ENCODE peak calls at places on chromosomes 16 and 17, in eight cellular contexts. One of them, this sample, is unnamed.

GRCh38 chr16:27083861-27084261 is 17.1 kb downstream of the C16orf82 start:
- DNase-seq in heart right ventricle: peak; percentile 16
- DNase-seq in endothelial cell of umbilical vein: no peak
- DNase-seq in GM23248: no peak
- DNase-seq in testis: peak; percentile 79
- DNase-seq in CD8-positive, alpha-beta T cell: no peak
- DNase-seq in cardiac muscle cell: peak; percentile 23
- DNase-seq in heart left ventricle: peak; percentile 32
- DNase-seq in this sample: no peak

GRCh38 chr16:82646504-82646903 is 19.7 kb downstream of the CDH13 start:
- DNase-seq in heart right ventricle: no peak
- DNase-seq in endothelial cell of umbilical vein: no peak
- DNase-seq in GM23248: no peak
- DNase-seq in testis: no peak
- DNase-seq in CD8-positive, alpha-beta T cell: no peak
- DNase-seq in cardiac muscle cell: no peak
- DNase-seq in heart left ventricle: no peak
- DNase-seq in this sample: no peak

GRCh38 chr17:8126306-8127066 is 2.6 kb upstream of the HES7 start:
- DNase-seq in heart right ventricle: peak; percentile 42
- DNase-seq in endothelial cell of umbilical vein: peak; percentile 46
- DNase-seq in GM23248: peak; percentile 67
- DNase-seq in testis: peak; percentile 56
- DNase-seq in CD8-positive, alpha-beta T cell: peak; percentile 23
- DNase-seq in cardiac muscle cell: peak; percentile 81
- DNase-seq in heart left ventricle: no peak
- DNase-seq in this sample: no peak

GRCh38 chr17:33024688-33025486 is 33.2 kb downstream of the SPACA3 start:
- DNase-seq in heart right ventricle: no peak
- DNase-seq in endothelial cell of umbilical vein: no peak
- DNase-seq in GM23248: no peak
- DNase-seq in testis: no peak
- DNase-seq in CD8-positive, alpha-beta T cell: no peak
- DNase-seq in cardiac muscle cell: no peak
- DNase-seq in heart left ventricle: no peak
- DNase-seq in this sample: no peak

GRCh38 chr16:71401988-71402387 is 39.9 kb downstream of the TLE7 start:
- DNase-seq in heart right ventricle: no peak
- DNase-seq in endothelial cell of umbilical vein: no peak
- DNase-seq in GM23248: no peak
- DNase-seq in testis: no peak
- DNase-seq in CD8-positive, alpha-beta T cell: no peak
- DNase-seq in cardiac muscle cell: no peak
- DNase-seq in heart left ventricle: no peak
- DNase-seq in this sample: no peak

GRCh38 chr16:81607006-81607405 is 162.4 kb downstream of the CMIP start:
- DNase-seq in heart right ventricle: no peak
- DNase-seq in endothelial cell of umbilical vein: no peak
- DNase-seq in GM23248: no peak
- DNase-seq in testis: no peak
- DNase-seq in CD8-positive, alpha-beta T cell: no peak
- DNase-seq in cardiac muscle cell: no peak
- DNase-seq in heart left ventricle: no peak
- DNase-seq in this sample: no peak

GRCh38 chr16:12484987-12485386 is 318.7 kb downstream of the CPPED1 start:
- DNase-seq in heart right ventricle: no peak
- DNase-seq in endothelial cell of umbilical vein: no peak
- DNase-seq in GM23248: no peak
- DNase-seq in testis: no peak
- DNase-seq in CD8-positive, alpha-beta T cell: no peak
- DNase-seq in cardiac muscle cell: no peak
- DNase-seq in heart left ventricle: no peak
- DNase-seq in this sample: peak; percentile 33

GRCh38 chr16:86292942-86293341 is 217.4 kb upstream of the FOXF1 start:
- DNase-seq in heart right ventricle: no peak
- DNase-seq in endothelial cell of umbilical vein: no peak
- DNase-seq in GM23248: no peak
- DNase-seq in testis: no peak
- DNase-seq in CD8-positive, alpha-beta T cell: no peak
- DNase-seq in cardiac muscle cell: no peak
- DNase-seq in heart left ventricle: no peak
- DNase-seq in this sample: no peak

GRCh38 chr17:66508896-66509843 is 206.8 kb downstream of the PRKCA start:
- DNase-seq in heart right ventricle: no peak
- DNase-seq in endothelial cell of umbilical vein: peak; percentile 62
- DNase-seq in GM23248: peak; percentile 93
- DNase-seq in testis: no peak
- DNase-seq in CD8-positive, alpha-beta T cell: peak; percentile 9
- DNase-seq in cardiac muscle cell: no peak
- DNase-seq in heart left ventricle: no peak
- DNase-seq in this sample: peak; percentile 74

GRCh38 chr16:85514601-85515318 is 98.4 kb upstream of the GSE1 start:
- DNase-seq in heart right ventricle: peak; percentile 70
- DNase-seq in endothelial cell of umbilical vein: no peak
- DNase-seq in GM23248: peak; percentile 95
- DNase-seq in testis: no peak
- DNase-seq in CD8-positive, alpha-beta T cell: no peak
- DNase-seq in cardiac muscle cell: no peak
- DNase-seq in heart left ventricle: peak; percentile 63
- DNase-seq in this sample: peak; percentile 79

GRCh38 chr16:35302859-35303258 is 1843.4 kb downstream of the TP53TG3F start:
- DNase-seq in heart right ventricle: no peak
- DNase-seq in endothelial cell of umbilical vein: no peak
- DNase-seq in GM23248: no peak
- DNase-seq in testis: no peak
- DNase-seq in CD8-positive, alpha-beta T cell: no peak
- DNase-seq in cardiac muscle cell: no peak
- DNase-seq in heart left ventricle: no peak
- DNase-seq in this sample: no peak
- H3K9me3 ChIP-seq in heart right ventricle: no peaks in the 10 kb centered on the region
- H3K9me3 ChIP-seq in endothelial cell of umbilical vein: peaks cover 6% of the 10 kb centered on the region
- H3K9me3 ChIP-seq in GM23248: no peaks in the 10 kb centered on the region
- H3K9me3 ChIP-seq in testis: no peaks in the 10 kb centered on the region
- H3K9me3 ChIP-seq in CD8-positive, alpha-beta T cell: peaks cover 4% of the 10 kb centered on the region
- H3K9me3 ChIP-seq in cardiac muscle cell: peaks cover 3% of the 10 kb centered on the region
- H3K9me3 ChIP-seq in heart left ventricle: no peaks in the 10 kb centered on the region
- H3K9me3 ChIP-seq in this sample: no peaks in the 10 kb centered on the region

GRCh38 chr17:16623282-16623681 is 30.4 kb downstream of the ZNF624 start:
- DNase-seq in heart right ventricle: no peak
- DNase-seq in endothelial cell of umbilical vein: no peak
- DNase-seq in GM23248: no peak
- DNase-seq in testis: no peak
- DNase-seq in CD8-positive, alpha-beta T cell: no peak
- DNase-seq in cardiac muscle cell: no peak
- DNase-seq in heart left ventricle: no peak
- DNase-seq in this sample: no peak

GRCh38 chr17:16622540-16623277 is 30.9 kb downstream of the ZNF624 start:
- DNase-seq in heart right ventricle: no peak
- DNase-seq in endothelial cell of umbilical vein: no peak
- DNase-seq in GM23248: no peak
- DNase-seq in testis: no peak
- DNase-seq in CD8-positive, alpha-beta T cell: no peak
- DNase-seq in cardiac muscle cell: no peak
- DNase-seq in heart left ventricle: no peak
- DNase-seq in this sample: no peak

DNA sequence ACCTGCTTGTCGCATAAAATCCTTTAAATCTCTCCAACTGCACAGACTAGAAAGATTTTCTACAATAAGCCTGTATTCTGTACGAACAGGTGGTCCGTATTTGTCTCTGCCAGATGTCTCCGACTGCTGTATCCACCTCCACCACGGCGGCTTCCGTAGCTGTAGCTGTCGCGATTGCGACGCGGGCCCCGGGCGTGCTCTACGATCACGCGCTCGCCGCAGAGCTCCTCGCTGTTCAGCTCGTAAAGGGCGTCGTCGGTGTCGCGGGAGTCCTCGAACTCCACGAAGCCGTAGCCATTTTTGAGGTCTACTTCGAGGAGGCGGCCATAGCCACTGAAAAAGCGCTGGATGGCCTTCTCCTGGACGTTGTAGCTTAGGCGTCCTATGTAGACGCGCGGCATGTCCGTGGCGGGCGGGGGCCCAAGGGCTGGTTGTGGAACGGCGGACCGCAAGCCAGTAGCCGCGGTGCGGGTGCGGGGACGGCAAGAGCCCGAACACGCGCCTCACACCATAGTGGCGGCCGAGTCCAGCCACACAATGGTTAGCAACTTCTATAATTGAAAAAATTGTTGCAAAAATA is 36.1 kb downstream of the ZNF624 start:
- DNase-seq in heart right ventricle: no peak
- DNase-seq in endothelial cell of umbilical vein: no peak
- DNase-seq in GM23248: no peak
- DNase-seq in testis: peak; percentile 65
- DNase-seq in CD8-positive, alpha-beta T cell: no peak
- DNase-seq in cardiac muscle cell: no peak
- DNase-seq in heart left ventricle: no peak
- DNase-seq in this sample: no peak
- H3K9me3 ChIP-seq in heart right ventricle: peaks cover 51% of the 10 kb centered on the region
- H3K9me3 ChIP-seq in endothelial cell of umbilical vein: peaks cover 4% of the 10 kb centered on the region
- H3K9me3 ChIP-seq in GM23248: peaks cover 11% of the 10 kb centered on the region
- H3K9me3 ChIP-seq in testis: no peaks in the 10 kb centered on the region
- H3K9me3 ChIP-seq in CD8-positive, alpha-beta T cell: peaks cover 16% of the 10 kb centered on the region
- H3K9me3 ChIP-seq in cardiac muscle cell: peaks cover 7% of the 10 kb centered on the region
- H3K9me3 ChIP-seq in heart left ventricle: peaks cover 10% of the 10 kb centered on the region
- H3K9me3 ChIP-seq in this sample: peaks cover 5% of the 10 kb centered on the region

GRCh38 chr17:27180322-27180721 is 113.6 kb upstream of the WSB1 start:
- DNase-seq in heart right ventricle: no peak
- DNase-seq in endothelial cell of umbilical vein: no peak
- DNase-seq in GM23248: no peak
- DNase-seq in testis: no peak
- DNase-seq in CD8-positive, alpha-beta T cell: no peak
- DNase-seq in cardiac muscle cell: no peak
- DNase-seq in heart left ventricle: no peak
- DNase-seq in this sample: no peak
- H3K9me3 ChIP-seq in heart right ventricle: peaks cover 5% of the 10 kb centered on the region
- H3K9me3 ChIP-seq in endothelial cell of umbilical vein: no peaks in the 10 kb centered on the region
- H3K9me3 ChIP-seq in GM23248: no peaks in the 10 kb centered on the region
- H3K9me3 ChIP-seq in testis: no peaks in the 10 kb centered on the region
- H3K9me3 ChIP-seq in CD8-positive, alpha-beta T cell: no peaks in the 10 kb centered on the region
- H3K9me3 ChIP-seq in cardiac muscle cell: peaks cover 6% of the 10 kb centered on the region
- H3K9me3 ChIP-seq in heart left ventricle: no peaks in the 10 kb centered on the region
- H3K9me3 ChIP-seq in this sample: no peaks in the 10 kb centered on the region

GRCh38 chr16:3223913-3224515 is 10.9 kb downstream of the ZNF200 start:
- DNase-seq in heart right ventricle: no peak
- DNase-seq in endothelial cell of umbilical vein: peak; percentile 8
- DNase-seq in GM23248: peak; percentile 13
- DNase-seq in testis: no peak
- DNase-seq in CD8-positive, alpha-beta T cell: no peak
- DNase-seq in cardiac muscle cell: no peak
- DNase-seq in heart left ventricle: no peak
- DNase-seq in this sample: no peak
- H3K9me3 ChIP-seq in heart right ventricle: peaks cover 77% of the 10 kb centered on the region
- H3K9me3 ChIP-seq in endothelial cell of umbilical vein: peaks cover 9% of the 10 kb centered on the region
- H3K9me3 ChIP-seq in GM23248: peaks cover 19% of the 10 kb centered on the region
- H3K9me3 ChIP-seq in testis: no peaks in the 10 kb centered on the region
- H3K9me3 ChIP-seq in CD8-positive, alpha-beta T cell: peaks cover 40% of the 10 kb centered on the region
- H3K9me3 ChIP-seq in cardiac muscle cell: no peaks in the 10 kb centered on the region
- H3K9me3 ChIP-seq in heart left ventricle: peaks cover 33% of the 10 kb centered on the region
- H3K9me3 ChIP-seq in this sample: peaks cover 53% of the 10 kb centered on the region

DNA sequence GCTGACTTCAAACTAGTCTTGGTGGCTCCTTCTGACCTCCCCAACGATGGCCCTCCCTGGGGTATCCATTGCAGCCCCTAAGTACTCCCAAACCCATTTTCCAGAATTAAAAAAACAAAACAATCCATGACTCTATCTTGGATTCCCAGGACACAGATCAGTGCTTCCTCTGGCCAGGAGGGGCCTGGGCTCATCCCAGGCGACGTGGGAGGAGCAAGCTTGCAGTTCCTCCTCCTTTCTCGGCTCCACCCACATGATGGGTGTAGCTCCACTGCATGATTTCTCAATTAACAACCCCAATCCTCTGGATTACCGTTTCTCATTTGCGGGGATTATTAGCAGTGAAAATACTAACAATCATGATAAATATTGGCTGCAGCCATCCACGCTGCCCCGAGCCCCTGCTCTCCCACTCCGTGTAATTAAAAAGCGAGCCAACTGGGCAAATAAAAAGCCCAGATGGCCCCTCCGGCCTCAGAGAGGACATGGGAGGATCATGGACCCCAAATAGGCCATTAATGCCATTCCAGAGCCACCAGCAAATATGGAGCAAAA is 46.4 kb upstream of the SDK2 start:
- DNase-seq in heart right ventricle: no peak
- DNase-seq in endothelial cell of umbilical vein: no peak
- DNase-seq in GM23248: no peak
- DNase-seq in testis: no peak
- DNase-seq in CD8-positive, alpha-beta T cell: no peak
- DNase-seq in cardiac muscle cell: no peak
- DNase-seq in heart left ventricle: no peak
- DNase-seq in this sample: no peak
- H3K9me3 ChIP-seq in heart right ventricle: no peaks in the 10 kb centered on the region
- H3K9me3 ChIP-seq in endothelial cell of umbilical vein: peaks cover 4% of the 10 kb centered on the region
- H3K9me3 ChIP-seq in GM23248: no peaks in the 10 kb centered on the region
- H3K9me3 ChIP-seq in testis: no peaks in the 10 kb centered on the region
- H3K9me3 ChIP-seq in CD8-positive, alpha-beta T cell: no peaks in the 10 kb centered on the region
- H3K9me3 ChIP-seq in cardiac muscle cell: no peaks in the 10 kb centered on the region
- H3K9me3 ChIP-seq in heart left ventricle: no peaks in the 10 kb centered on the region
- H3K9me3 ChIP-seq in this sample: no peaks in the 10 kb centered on the region